ENCODE peak calls at places on chromosomes 7 and 10, in nine cellular contexts. I is Panc1; W is CD4-positive, CD25-positive, alpha-beta regulatory T cell; H is choroid plexus epithelial cell; O is aorta; Q is fibroblast of lung; U is Peyer's patch; J is cardiac fibroblast; C is pancreas. K is an unnamed sample.

GRCh38 chr7:34207810-34208209 is 302.5 kb downstream of the BMPER start:
- DNase-seq in I (no peak), W (no peak), H (peak), O (no peak), Q (no peak), U (no peak), J (no peak), C (no peak), K (peak)

GRCh38 chr7:33677556-33677955 is 227.8 kb upstream of the BMPER start:
- DNase-seq in I (no peak), W (no peak), H (peak), O (no peak), Q (peak), U (no peak), J (peak), C (no peak), K (no peak)

GRCh38 chr10:105585753-105586152 is 944.7 kb downstream of the SORCS3 start:
- DNase-seq in I (no peak), W (no peak), H (peak), O (no peak), Q (peak), U (no peak), J (no peak), C (no peak), K (no peak)

GRCh38 chr10:101140950-101141621 is 10.0 kb downstream of the TLX1 start:
- DNase-seq in I (no peak), W (no peak), H (no peak), O (no peak), Q (no peak), U (peak), J (no peak), C (peak), K (no peak)

GRCh38 chr7:72037494-72037893 is 374.6 kb downstream of the CALN1 start:
- DNase-seq in I (no peak), W (no peak), H (no peak), O (no peak), Q (no peak), U (no peak), J (no peak), C (no peak), K (no peak)

GRCh38 chr7:9106747-9107146 is 673.3 kb downstream of the NXPH1 start:
- DNase-seq in I (no peak), W (no peak), H (no peak), O (no peak), Q (no peak), U (no peak), J (no peak), C (peak), K (no peak)

GRCh38 chr10:71314028-71314693 is 4.9 kb upstream of the SLC29A3 start:
- DNase-seq in I (peak), W (peak), H (peak), O (peak), Q (peak), U (peak), J (peak), C (peak), K (no peak)

GRCh38 chr10:31146496-31147219 is 115.0 kb upstream of the ZNF438 start:
- DNase-seq in I (no peak), W (no peak), H (peak), O (peak), Q (peak), U (no peak), J (peak), C (no peak), K (peak)

GRCh38 chr7:102286237-102287081 is at the start of gene SH2B2:
- DNase-seq in I (no peak), W (peak), H (peak), O (peak), Q (peak), U (peak), J (peak), C (peak), K (peak)

GRCh38 chr10:130339911-130340310 is 203.7 kb downstream of the GLRX3 start:
- DNase-seq in I (no peak), W (no peak), H (no peak), O (no peak), Q (no peak), U (no peak), J (no peak), C (no peak), K (no peak)

GRCh38 chr7:106717254-106717996 is 56.5 kb upstream of the CCDC71L start:
- DNase-seq in I (no peak), W (no peak), H (peak), O (no peak), Q (no peak), U (no peak), J (peak), C (no peak), K (no peak)

GRCh38 chr7:33411000-33411399 is 281.6 kb downstream of the BBS9 start:
- DNase-seq in I (no peak), W (no peak), H (no peak), O (no peak), Q (no peak), U (no peak), J (no peak), C (no peak), K (no peak)

GRCh38 chr7:133290041-133290440 is 37.2 kb downstream of the EXOC4 start:
- DNase-seq in I (no peak), W (no peak), H (peak), O (no peak), Q (peak), U (no peak), J (no peak), C (no peak), K (no peak)

GRCh38 chr10:104218751-104219150 is 13.4 kb downstream of the CFAP43 start:
- DNase-seq in I (no peak), W (no peak), H (no peak), O (no peak), Q (no peak), U (no peak), J (no peak), C (no peak), K (no peak)

GRCh38 chr10:12777840-12778585 is 223.5 kb downstream of the CCDC3 start:
- DNase-seq in I (no peak), W (no peak), H (no peak), O (no peak), Q (no peak), U (no peak), J (no peak), C (no peak), K (no peak)

GRCh38 chr10:30536578-30536977 is 93.0 kb downstream of the LYZL2 start:
- DNase-seq in I (no peak), W (no peak), H (no peak), O (no peak), Q (no peak), U (no peak), J (no peak), C (no peak), K (no peak)

GRCh38 chr7:3032256-3032655 is 11.4 kb downstream of the CARD11 start:
- DNase-seq in I (no peak), W (no peak), H (no peak), O (no peak), Q (no peak), U (no peak), J (no peak), C (no peak), K (no peak)

GRCh38 chr7:1354661-1355567 is 104.4 kb downstream of the MICALL2 start:
- DNase-seq in I (no peak), W (no peak), H (no peak), O (peak), Q (no peak), U (no peak), J (no peak), C (peak), K (no peak)

GRCh38 chr7:104934665-104935064 is 79.3 kb upstream of the KMT2E start:
- DNase-seq in I (no peak), W (no peak), H (no peak), O (no peak), Q (no peak), U (no peak), J (no peak), C (no peak), K (no peak)

GRCh38 chr7:69436944-69437343 is 161.3 kb upstream of the AUTS2 start:
- DNase-seq in I (no peak), W (no peak), H (no peak), O (no peak), Q (no peak), U (no peak), J (no peak), C (no peak), K (no peak)

GRCh38 chr7:116311816-116312471 is 101.6 kb downstream of the TES start:
- DNase-seq in I (no peak), W (no peak), H (no peak), O (no peak), Q (no peak), U (no peak), J (no peak), C (no peak), K (no peak)

GRCh38 chr7:101172854-101173751 is 7.0 kb downstream of the NAT16 start:
- DNase-seq in I (no peak), W (no peak), H (peak), O (peak), Q (peak), U (peak), J (peak), C (peak), K (no peak)

GRCh38 chr7:130758429-130759056 is 24.5 kb upstream of the KLF14 start:
- DNase-seq in I (peak), W (no peak), H (peak), O (no peak), Q (peak), U (no peak), J (peak), C (no peak), K (peak)

GRCh38 chr7:128835790-128836641 is 5.8 kb downstream of the FLNC start:
- DNase-seq in I (no peak), W (no peak), H (peak), O (peak), Q (peak), U (no peak), J (peak), C (no peak), K (no peak)

GRCh38 chr7:24290004-24290641 is 6.1 kb downstream of the NPY start:
- DNase-seq in I (peak), W (peak), H (peak), O (no peak), Q (peak), U (peak), J (peak), C (no peak), K (peak)

GRCh38 chr7:46139079-46139478 is 218.0 kb upstream of the IGFBP3 start:
- DNase-seq in I (no peak), W (no peak), H (peak), O (no peak), Q (peak), U (no peak), J (peak), C (no peak), K (peak)

GRCh38 chr7:49623943-49624342 is 149.5 kb upstream of the VWC2 start:
- DNase-seq in I (no peak), W (no peak), H (no peak), O (no peak), Q (no peak), U (no peak), J (no peak), C (no peak), K (no peak)

GRCh38 chr7:64905547-64905946 is 2.5 kb downstream of the ZNF273 start:
- DNase-seq in I (no peak), W (no peak), H (no peak), O (no peak), Q (no peak), U (no peak), J (no peak), C (no peak), K (no peak)
- H3K4me3 ChIP-seq in I (no peak), W (peak), H (no peak), O (no peak), Q (peak), U (no peak), J (no peak), C (no peak), K (no peak)

GRCh38 chr10:133158756-133159610 is 1.0 kb upstream of the KNDC1 start:
- DNase-seq in I (no peak), W (no peak), H (peak), O (no peak), Q (no peak), U (peak), J (no peak), C (no peak), K (no peak)

GRCh38 chr10:133156674-133157579 is 3.1 kb upstream of the KNDC1 start:
- DNase-seq in I (no peak), W (no peak), H (no peak), O (no peak), Q (no peak), U (peak), J (no peak), C (no peak), K (no peak)

GRCh38 chr10:133158437-133158755 is 1.6 kb upstream of the KNDC1 start:
- DNase-seq in I (no peak), W (no peak), H (no peak), O (no peak), Q (no peak), U (no peak), J (no peak), C (no peak), K (no peak)

GRCh38 chr10:133159611-133159949 is 439 bp upstream of the KNDC1 start:
- DNase-seq in I (no peak), W (no peak), H (no peak), O (no peak), Q (no peak), U (peak), J (no peak), C (no peak), K (no peak)

DNA sequence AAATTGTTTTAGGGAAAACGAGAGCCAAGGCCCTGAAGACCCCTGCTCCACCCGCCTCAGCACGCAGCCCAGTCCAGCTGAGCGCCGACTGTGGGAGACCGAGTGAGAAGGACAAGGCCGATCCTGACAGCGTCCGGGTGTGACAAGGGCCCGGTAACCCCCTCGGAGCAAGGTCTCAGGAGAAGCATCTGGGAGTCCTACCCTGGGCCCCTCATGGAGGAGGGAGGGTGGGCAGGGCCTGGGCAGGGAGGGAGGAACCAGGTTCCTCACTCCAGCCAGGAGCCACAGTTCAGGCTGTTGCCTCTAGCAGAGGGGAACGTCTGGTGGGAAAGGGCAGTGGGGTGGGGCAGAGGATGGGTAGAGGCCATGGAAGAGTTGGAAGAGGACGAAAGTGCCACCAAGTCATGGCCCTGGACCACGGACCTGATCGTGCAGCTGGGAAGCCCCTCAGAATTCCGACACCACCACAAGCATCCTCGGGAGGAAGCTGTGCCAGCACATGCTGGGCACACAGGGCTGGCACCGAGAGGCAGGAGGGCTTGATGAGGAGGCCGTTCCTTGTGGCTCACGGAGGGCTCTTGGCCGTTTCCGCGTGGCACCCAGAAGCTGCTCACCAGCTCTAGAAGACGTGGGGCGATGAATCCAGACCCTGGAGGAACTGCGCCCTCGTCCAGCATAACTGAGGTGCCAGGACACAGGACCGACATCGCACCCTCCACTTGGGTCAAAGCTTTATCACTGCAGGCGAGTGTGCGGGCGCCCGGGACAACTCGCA is 2.2 kb upstream of the KNDC1 start:
- DNase-seq in I (no peak), W (no peak), H (no peak), O (no peak), Q (no peak), U (peak), J (no peak), C (no peak), K (no peak)
- H3K4me3 ChIP-seq in I (no peak), W (no peak), H (no peak), O (no peak), Q (no peak), U (no peak), J (no peak), C (no peak), K (no peak)

DNA sequence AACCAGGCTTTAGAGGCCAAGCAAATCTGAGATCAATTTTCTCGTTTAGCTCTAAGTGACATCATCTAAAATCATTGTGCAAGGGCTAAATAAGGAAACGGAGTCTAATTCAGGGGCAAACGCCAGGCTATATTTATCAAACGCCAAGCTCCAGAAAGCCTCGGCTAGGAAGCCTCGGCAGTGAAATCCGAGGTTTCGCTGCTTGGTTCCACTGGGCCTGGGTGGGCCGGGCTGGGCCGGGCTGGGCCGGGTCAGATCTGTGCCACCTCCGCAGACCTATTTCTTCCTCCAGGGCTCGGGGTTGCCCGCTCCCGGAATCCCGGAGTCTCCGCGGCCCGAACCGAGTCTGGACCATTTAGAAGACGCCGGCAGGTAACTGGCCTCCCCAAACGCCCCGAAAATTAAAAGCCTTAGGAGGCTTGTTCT is 459 bp upstream of the FEZF1 start:
- DNase-seq in I (no peak), W (no peak), H (peak), O (no peak), Q (peak), U (no peak), J (no peak), C (peak), K (peak)
- H3K4me3 ChIP-seq in I (peak), W (no peak), H (peak), O (no peak), Q (no peak), U (no peak), J (no peak), C (no peak), K (no peak)

DNA sequence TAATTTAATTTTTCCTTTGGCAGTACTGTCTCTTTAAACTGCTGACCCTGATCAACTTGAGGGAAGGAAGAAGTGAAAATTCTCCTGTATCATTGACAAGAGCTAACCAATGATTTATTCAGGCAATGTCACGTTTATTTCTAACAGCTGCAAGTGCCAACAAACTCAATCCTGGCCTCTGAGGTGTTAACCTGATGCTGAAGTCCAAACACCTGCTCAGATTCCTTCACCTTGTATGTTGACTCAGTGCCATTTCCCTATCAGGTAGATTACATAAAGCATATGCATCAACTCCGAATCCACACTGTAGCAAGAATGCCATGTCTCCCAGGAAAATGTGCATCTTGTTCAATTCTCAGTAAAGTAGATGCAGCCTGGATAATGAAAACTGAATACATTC is 820.0 kb downstream of the XPNPEP1 start:
- DNase-seq in I (no peak), W (no peak), H (no peak), O (no peak), Q (no peak), U (no peak), J (no peak), C (no peak), K (no peak)
- H3K4me3 ChIP-seq in I (no peak), W (no peak), H (no peak), O (no peak), Q (no peak), U (no peak), J (no peak), C (no peak), K (no peak)

DNA sequence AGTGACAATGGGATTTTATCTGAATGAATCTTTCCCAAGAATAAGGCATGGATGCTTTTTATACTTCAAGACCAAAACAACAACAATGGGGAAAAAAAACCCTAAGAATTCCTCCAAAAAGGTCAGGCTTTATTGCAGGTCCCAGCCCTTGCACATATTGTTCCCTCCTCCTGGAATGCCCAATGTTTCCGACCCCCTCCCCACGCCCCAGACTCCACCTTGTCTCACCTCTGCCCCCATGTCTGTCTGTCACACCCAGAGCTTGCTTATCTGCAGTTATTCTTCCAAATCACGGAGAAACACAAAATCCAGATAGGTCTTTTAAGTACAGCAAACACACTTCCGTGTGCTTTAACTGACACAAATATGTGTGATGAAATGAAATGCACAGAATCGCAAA is 43.5 kb downstream of the ELMO1 start:
- DNase-seq in I (no peak), W (no peak), H (no peak), O (no peak), Q (no peak), U (no peak), J (no peak), C (no peak), K (no peak)
- H3K4me3 ChIP-seq in I (no peak), W (no peak), H (no peak), O (no peak), Q (no peak), U (no peak), J (no peak), C (no peak), K (no peak)

DNA sequence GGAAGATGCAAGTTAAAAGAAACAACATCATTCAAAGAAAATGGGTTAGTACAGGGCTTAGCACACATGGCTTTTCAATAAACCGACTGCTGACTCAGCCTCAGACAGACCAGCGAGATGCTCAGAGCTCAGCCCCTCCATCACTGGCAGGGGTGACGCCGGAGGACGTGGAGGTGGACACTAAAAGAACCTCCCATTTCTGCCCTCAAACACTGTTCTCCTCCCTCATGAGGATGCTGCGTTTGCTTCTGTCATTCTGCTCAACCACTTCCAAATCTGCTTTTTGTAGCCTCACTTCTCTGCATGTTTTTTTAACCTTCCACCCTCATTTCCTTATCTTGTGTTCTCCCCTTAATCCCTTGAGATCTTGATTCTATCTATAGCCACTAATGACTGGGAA is 15.3 kb downstream of the DENND11 start:
- DNase-seq in I (no peak), W (no peak), H (no peak), O (no peak), Q (no peak), U (no peak), J (no peak), C (no peak), K (no peak)
- H3K4me3 ChIP-seq in I (no peak), W (no peak), H (no peak), O (no peak), Q (no peak), U (no peak), J (no peak), C (no peak), K (no peak)

GRCh38 chr7:92058899-92059298 is 75.4 kb downstream of the CYP51A1 start:
- DNase-seq in I (no peak), W (no peak), H (no peak), O (no peak), Q (no peak), U (no peak), J (no peak), C (no peak), K (no peak)
- H3K4me3 ChIP-seq in I (no peak), W (no peak), H (no peak), O (no peak), Q (no peak), U (no peak), J (no peak), C (no peak), K (no peak)

GRCh38 chr10:109892885-109893284 is 30.4 kb downstream of the XPNPEP1 start:
- DNase-seq in I (no peak), W (no peak), H (peak), O (no peak), Q (no peak), U (peak), J (no peak), C (no peak), K (no peak)

GRCh38 chr10:109893371-109893770 is 29.9 kb downstream of the XPNPEP1 start:
- DNase-seq in I (no peak), W (no peak), H (no peak), O (no peak), Q (no peak), U (no peak), J (no peak), C (no peak), K (no peak)

GRCh38 chr10:109895095-109895818 is 28.1 kb downstream of the XPNPEP1 start:
- DNase-seq in I (no peak), W (no peak), H (peak), O (peak), Q (peak), U (no peak), J (peak), C (no peak), K (no peak)

GRCh38 chr10:109895848-109896247 is 27.5 kb downstream of the XPNPEP1 start:
- DNase-seq in I (no peak), W (no peak), H (no peak), O (no peak), Q (no peak), U (no peak), J (no peak), C (no peak), K (no peak)

GRCh38 chr10:109894516-109894915 is 28.8 kb downstream of the XPNPEP1 start:
- DNase-seq in I (no peak), W (no peak), H (peak), O (peak), Q (peak), U (peak), J (peak), C (no peak), K (peak)
- H3K4me3 ChIP-seq in I (no peak), W (no peak), H (no peak), O (no peak), Q (no peak), U (no peak), J (no peak), C (no peak), K (no peak)